ENCODE peak calls at places on chromosomes 7 and 10, in four cellular contexts. N is dorsolateral prefrontal cortex, F is nephron progenitor cell, E is EL. O is an unnamed sample.

GRCh38 chr10:97589479-97589878 is at the start of gene C10orf62:
- DNase-seq in E (no peak), F (no peak), N (no peak), O (no peak)

GRCh38 chr10:5963071-5963470 is 14.3 kb downstream of the IL15RA start:
- DNase-seq in F (no peak), E (no peak), N (no peak), O (peak; percentile 6)

GRCh38 chr10:69810097-69810496 is 8.4 kb downstream of the COL13A1 start:
- DNase-seq in N (no peak), E (no peak), F (no peak), O (no peak)

GRCh38 chr10:94223702-94224370 is 138.9 kb downstream of the NOC3L start:
- DNase-seq in N (no peak), F (no peak), E (no peak), O (no peak)

GRCh38 chr10:4240641-4241197 is 455.7 kb upstream of the KLF6 start:
- DNase-seq in F (no peak), N (no peak), E (peak; percentile 90), O (no peak)

GRCh38 chr7:3760696-3761095 is 459.6 kb downstream of the SDK1 start:
- DNase-seq in F (no peak), N (no peak), E (no peak), O (no peak)

GRCh38 chr7:6606866-6607583 is 8.4 kb upstream of the ZNF853 start:
- DNase-seq in F (no peak), N (no peak), E (no peak), O (no peak)

GRCh38 chr10:121596668-121597503 is 1.4 kb downstream of the FGFR2 start:
- DNase-seq in E (no peak), N (peak; percentile 9), F (peak; percentile 61), O (peak; percentile 48)

GRCh38 chr10:69800109-69800508 is 1.6 kb upstream of the COL13A1 start:
- DNase-seq in N (peak; percentile 33), E (peak; percentile 77), F (peak; percentile 70), O (peak; percentile 45)

GRCh38 chr10:66842867-66843266 is 83.0 kb upstream of the LRRTM3 start:
- DNase-seq in F (no peak), E (no peak), N (no peak), O (no peak)

GRCh38 chr7:981793-982510 is 1.0 kb upstream of the CYP2W1 start:
- DNase-seq in F (no peak), N (no peak), E (no peak), O (no peak)

GRCh38 chr7:90425376-90425775 is 22.1 kb downstream of the CLDN12 start:
- DNase-seq in E (no peak), F (no peak), N (no peak), O (no peak)

GRCh38 chr10:102322914-102323313 is 72.6 kb upstream of the NFKB2 start:
- DNase-seq in F (no peak), N (no peak), E (no peak), O (no peak)

GRCh38 chr7:35362341-35362740 is 108.4 kb upstream of the TBX20 start:
- DNase-seq in E (no peak), F (no peak), N (no peak), O (no peak)

GRCh38 chr7:92567460-92567859 is 22.7 kb downstream of the FAM133B start:
- DNase-seq in F (no peak), N (peak; percentile 42), E (peak; percentile 22), O (no peak)

GRCh38 chr7:46930336-46930735 is 651.6 kb downstream of the TNS3 start:
- DNase-seq in N (no peak), E (peak; percentile 93), F (no peak), O (no peak)

GRCh38 chr10:60816624-60817023 is 38.3 kb downstream of the CDK1 start:
- DNase-seq in N (peak; percentile 66), F (peak; percentile 48), E (peak; percentile 83), O (peak; percentile 74)

GRCh38 chr10:89643812-89644690 is 991 bp downstream of the PANK1 start:
- DNase-seq in F (peak; percentile 73), N (peak; percentile 92), E (peak; percentile 98), O (peak; percentile 69)

O was measured in body of pancreas.